ENCODE peak calls at places on chromosomes 3 and 15, in nine cellular contexts. One of them, this sample, is unnamed. For H3K4me1, the result is how much of the 10 kb centered on the place peaks cover.

GRCh38 chr3:17175187-17175839 is 290.6 kb downstream of the PLCL2 start:
- DNase-seq in body of pancreas: no peak
- DNase-seq in uterus: no peak
- DNase-seq in breast epithelium: no peak
- DNase-seq in Peyer's patch: no peak
- DNase-seq in sigmoid colon: no peak
- DNase-seq in A549: no peak
- DNase-seq in prostate gland: no peak
- DNase-seq in right lobe of liver: no peak
- DNase-seq in this sample: no peak

GRCh38 chr3:133943639-133944131 is 48.0 kb upstream of the RAB6B start:
- DNase-seq in right lobe of liver: no peak
- DNase-seq in Peyer's patch: no peak
- DNase-seq in sigmoid colon: peak
- DNase-seq in uterus: peak
- DNase-seq in breast epithelium: peak
- DNase-seq in body of pancreas: peak
- DNase-seq in A549: peak
- DNase-seq in prostate gland: peak
- DNase-seq in this sample: no peak

GRCh38 chr3:175980731-175981130 is 1121.6 kb downstream of the NAALADL2 start:
- DNase-seq in breast epithelium: no peak
- DNase-seq in A549: no peak
- DNase-seq in prostate gland: no peak
- DNase-seq in sigmoid colon: no peak
- DNase-seq in uterus: no peak
- DNase-seq in Peyer's patch: no peak
- DNase-seq in right lobe of liver: no peak
- DNase-seq in body of pancreas: no peak
- DNase-seq in this sample: no peak

GRCh38 chr3:11901286-11901875 is 54.7 kb upstream of the TAMM41 start:
- DNase-seq in A549: no peak
- DNase-seq in breast epithelium: no peak
- DNase-seq in right lobe of liver: no peak
- DNase-seq in uterus: no peak
- DNase-seq in Peyer's patch: no peak
- DNase-seq in body of pancreas: no peak
- DNase-seq in sigmoid colon: no peak
- DNase-seq in prostate gland: no peak
- DNase-seq in this sample: no peak

GRCh38 chr15:45148076-45149059 is 18.6 kb downstream of the DUOX1 start:
- DNase-seq in breast epithelium: no peak
- DNase-seq in right lobe of liver: no peak
- DNase-seq in Peyer's patch: no peak
- DNase-seq in uterus: no peak
- DNase-seq in prostate gland: no peak
- DNase-seq in A549: no peak
- DNase-seq in body of pancreas: no peak
- DNase-seq in sigmoid colon: no peak
- DNase-seq in this sample: no peak

GRCh38 chr15:98677345-98678059 is 29.2 kb downstream of the IGF1R start:
- DNase-seq in prostate gland: no peak
- DNase-seq in sigmoid colon: no peak
- DNase-seq in body of pancreas: no peak
- DNase-seq in right lobe of liver: no peak
- DNase-seq in breast epithelium: no peak
- DNase-seq in uterus: no peak
- DNase-seq in A549: no peak
- DNase-seq in Peyer's patch: no peak
- DNase-seq in this sample: no peak

GRCh38 chr3:14680115-14680514 is 5.2 kb downstream of the C3orf20 start:
- DNase-seq in body of pancreas: no peak
- DNase-seq in Peyer's patch: no peak
- DNase-seq in A549: no peak
- DNase-seq in uterus: no peak
- DNase-seq in prostate gland: no peak
- DNase-seq in right lobe of liver: no peak
- DNase-seq in sigmoid colon: no peak
- DNase-seq in breast epithelium: no peak
- DNase-seq in this sample: no peak

GRCh38 chr15:25251700-25252390 is 187.0 kb downstream of the UBE3A start:
- DNase-seq in prostate gland: no peak
- DNase-seq in breast epithelium: peak
- DNase-seq in uterus: peak
- DNase-seq in body of pancreas: no peak
- DNase-seq in sigmoid colon: peak
- DNase-seq in Peyer's patch: no peak
- DNase-seq in A549: no peak
- DNase-seq in right lobe of liver: peak
- DNase-seq in this sample: peak

GRCh38 chr3:55313701-55314100 is 173.4 kb downstream of the WNT5A start:
- DNase-seq in Peyer's patch: no peak
- DNase-seq in uterus: no peak
- DNase-seq in sigmoid colon: no peak
- DNase-seq in body of pancreas: no peak
- DNase-seq in breast epithelium: no peak
- DNase-seq in A549: no peak
- DNase-seq in prostate gland: no peak
- DNase-seq in right lobe of liver: no peak
- DNase-seq in this sample: no peak

GRCh38 chr3:130894130-130894872 is 417 bp downstream of the ATP2C1 start:
- DNase-seq in uterus: peak
- DNase-seq in Peyer's patch: peak
- DNase-seq in body of pancreas: peak
- DNase-seq in right lobe of liver: peak
- DNase-seq in prostate gland: peak
- DNase-seq in A549: peak
- DNase-seq in sigmoid colon: peak
- DNase-seq in breast epithelium: no peak
- DNase-seq in this sample: peak

GRCh38 chr3:13475871-13476590 is 4.1 kb upstream of the HDAC11 start:
- DNase-seq in uterus: no peak
- DNase-seq in A549: no peak
- DNase-seq in prostate gland: no peak
- DNase-seq in body of pancreas: no peak
- DNase-seq in sigmoid colon: no peak
- DNase-seq in right lobe of liver: no peak
- DNase-seq in breast epithelium: no peak
- DNase-seq in Peyer's patch: no peak
- DNase-seq in this sample: no peak

GRCh38 chr3:110381992-110382391 is 689.6 kb upstream of the NECTIN3 start:
- DNase-seq in sigmoid colon: no peak
- DNase-seq in uterus: no peak
- DNase-seq in A549: no peak
- DNase-seq in right lobe of liver: peak
- DNase-seq in prostate gland: no peak
- DNase-seq in breast epithelium: no peak
- DNase-seq in Peyer's patch: no peak
- DNase-seq in body of pancreas: no peak
- DNase-seq in this sample: no peak

GRCh38 chr3:64992462-64993285 is 304.9 kb upstream of the ADAMTS9 start:
- DNase-seq in Peyer's patch: no peak
- DNase-seq in A549: no peak
- DNase-seq in body of pancreas: peak
- DNase-seq in sigmoid colon: no peak
- DNase-seq in breast epithelium: no peak
- DNase-seq in uterus: no peak
- DNase-seq in prostate gland: no peak
- DNase-seq in right lobe of liver: no peak
- DNase-seq in this sample: no peak

GRCh38 chr15:47602124-47602523 is 115.2 kb upstream of the SEMA6D start:
- DNase-seq in sigmoid colon: no peak
- DNase-seq in A549: no peak
- DNase-seq in body of pancreas: no peak
- DNase-seq in uterus: no peak
- DNase-seq in prostate gland: no peak
- DNase-seq in right lobe of liver: no peak
- DNase-seq in breast epithelium: no peak
- DNase-seq in Peyer's patch: no peak
- DNase-seq in this sample: no peak

GRCh38 chr15:27039163-27039562 is 68.2 kb downstream of the GABRG3 start:
- DNase-seq in body of pancreas: no peak
- DNase-seq in breast epithelium: no peak
- DNase-seq in uterus: no peak
- DNase-seq in right lobe of liver: no peak
- DNase-seq in sigmoid colon: no peak
- DNase-seq in Peyer's patch: no peak
- DNase-seq in prostate gland: no peak
- DNase-seq in A549: no peak
- DNase-seq in this sample: no peak

GRCh38 chr3:4595709-4596108 is 102.6 kb downstream of the ITPR1 start:
- DNase-seq in sigmoid colon: no peak
- DNase-seq in A549: no peak
- DNase-seq in prostate gland: no peak
- DNase-seq in breast epithelium: no peak
- DNase-seq in uterus: no peak
- DNase-seq in Peyer's patch: no peak
- DNase-seq in right lobe of liver: no peak
- DNase-seq in body of pancreas: no peak
- DNase-seq in this sample: no peak

GRCh38 chr15:77115179-77115578 is 44.3 kb upstream of the TSPAN3 start:
- DNase-seq in prostate gland: no peak
- DNase-seq in A549: no peak
- DNase-seq in uterus: no peak
- DNase-seq in right lobe of liver: no peak
- DNase-seq in sigmoid colon: no peak
- DNase-seq in breast epithelium: no peak
- DNase-seq in Peyer's patch: no peak
- DNase-seq in body of pancreas: no peak
- DNase-seq in this sample: no peak

GRCh38 chr3:62169871-62170660 is 203.3 kb downstream of the FEZF2 start:
- DNase-seq in Peyer's patch: no peak
- DNase-seq in sigmoid colon: no peak
- DNase-seq in breast epithelium: no peak
- DNase-seq in right lobe of liver: no peak
- DNase-seq in uterus: no peak
- DNase-seq in A549: no peak
- DNase-seq in prostate gland: no peak
- DNase-seq in body of pancreas: no peak
- DNase-seq in this sample: no peak

GRCh38 chr3:194315088-194315964 is 35.8 kb downstream of the CPN2 start:
- DNase-seq in A549: peak
- DNase-seq in Peyer's patch: peak
- DNase-seq in sigmoid colon: peak
- DNase-seq in prostate gland: peak
- DNase-seq in right lobe of liver: peak
- DNase-seq in uterus: peak
- DNase-seq in body of pancreas: peak
- DNase-seq in breast epithelium: peak
- DNase-seq in this sample: peak
- TF ChIP-seq POLR2A in A549: no peak
- TF ChIP-seq POLR2A in Peyer's patch: no peak
- TF ChIP-seq POLR2A in sigmoid colon: no peak
- TF ChIP-seq POLR2A in prostate gland: peak
- TF ChIP-seq POLR2A in right lobe of liver: peak
- TF ChIP-seq POLR2A in uterus: peak
- TF ChIP-seq POLR2A in body of pancreas: peak
- TF ChIP-seq POLR2A in breast epithelium: no peak
- TF ChIP-seq POLR2A in this sample: no peak

DNA sequence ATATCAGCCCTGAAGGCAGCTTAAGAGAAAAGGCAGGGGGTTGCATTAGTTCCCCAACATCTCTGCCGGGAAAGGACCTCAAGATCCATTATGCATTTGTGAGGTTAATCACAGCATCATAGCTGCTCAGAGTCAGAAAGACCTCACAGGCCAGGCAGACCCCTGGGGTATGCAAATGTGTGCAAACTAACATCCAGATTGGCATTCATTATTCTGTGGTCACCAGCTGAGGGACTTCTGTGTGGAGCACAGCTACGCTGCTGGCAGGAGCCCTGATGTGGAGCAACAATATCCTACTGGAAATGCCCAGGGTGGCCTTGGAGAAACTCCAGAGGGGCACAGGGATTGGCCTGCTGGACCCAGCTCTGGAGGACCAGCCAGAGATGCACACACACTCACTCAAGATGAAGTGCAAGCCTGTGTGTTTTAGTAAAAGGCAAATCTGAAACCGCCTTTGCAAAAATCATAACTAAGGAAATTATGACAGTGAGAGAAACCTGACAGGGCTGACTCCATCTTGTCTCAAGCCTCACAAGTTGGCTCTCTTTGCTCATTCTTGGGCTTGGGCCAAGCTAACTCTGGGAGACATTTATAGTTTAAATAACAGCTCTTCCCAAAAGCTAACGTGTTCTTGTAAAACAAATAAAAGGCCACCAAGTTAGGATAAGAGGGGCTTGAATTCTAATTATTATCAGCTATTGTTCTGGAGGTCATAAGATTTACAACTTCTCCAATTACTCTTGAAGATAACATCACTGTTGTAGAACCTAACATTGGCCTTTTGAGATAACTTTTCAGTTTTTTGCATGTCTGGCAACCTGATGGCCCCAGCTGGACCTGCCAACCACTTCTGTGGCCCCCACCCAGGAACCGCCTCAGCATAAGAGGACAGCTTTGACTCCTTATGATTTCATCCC is 257.1 kb downstream of the UACA start:
- DNase-seq in uterus: no peak
- DNase-seq in body of pancreas: no peak
- DNase-seq in prostate gland: peak
- DNase-seq in right lobe of liver: no peak
- DNase-seq in sigmoid colon: no peak
- DNase-seq in breast epithelium: no peak
- DNase-seq in Peyer's patch: no peak
- DNase-seq in A549: no peak
- DNase-seq in this sample: no peak
- H3K4me1 ChIP-seq in uterus: under half
- H3K4me1 ChIP-seq in body of pancreas: under half
- H3K4me1 ChIP-seq in prostate gland: under half
- H3K4me1 ChIP-seq in right lobe of liver: under half
- H3K4me1 ChIP-seq in sigmoid colon: under half
- H3K4me1 ChIP-seq in breast epithelium: under half
- H3K4me1 ChIP-seq in Peyer's patch: under half
- H3K4me1 ChIP-seq in A549: half or more
- H3K4me1 ChIP-seq in this sample: under half

GRCh38 chr3:195876297-195877031 is 31.9 kb downstream of the TNK2 start:
- DNase-seq in breast epithelium: no peak
- DNase-seq in body of pancreas: no peak
- DNase-seq in prostate gland: no peak
- DNase-seq in right lobe of liver: no peak
- DNase-seq in uterus: no peak
- DNase-seq in A549: peak
- DNase-seq in sigmoid colon: no peak
- DNase-seq in Peyer's patch: no peak
- DNase-seq in this sample: peak
- TF ChIP-seq POLR2A in breast epithelium: no peak
- TF ChIP-seq POLR2A in body of pancreas: no peak
- TF ChIP-seq POLR2A in prostate gland: peak
- TF ChIP-seq POLR2A in right lobe of liver: no peak
- TF ChIP-seq POLR2A in uterus: no peak
- TF ChIP-seq POLR2A in A549: no peak
- TF ChIP-seq POLR2A in sigmoid colon: no peak
- TF ChIP-seq POLR2A in Peyer's patch: no peak
- TF ChIP-seq POLR2A in this sample: peak

DNA sequence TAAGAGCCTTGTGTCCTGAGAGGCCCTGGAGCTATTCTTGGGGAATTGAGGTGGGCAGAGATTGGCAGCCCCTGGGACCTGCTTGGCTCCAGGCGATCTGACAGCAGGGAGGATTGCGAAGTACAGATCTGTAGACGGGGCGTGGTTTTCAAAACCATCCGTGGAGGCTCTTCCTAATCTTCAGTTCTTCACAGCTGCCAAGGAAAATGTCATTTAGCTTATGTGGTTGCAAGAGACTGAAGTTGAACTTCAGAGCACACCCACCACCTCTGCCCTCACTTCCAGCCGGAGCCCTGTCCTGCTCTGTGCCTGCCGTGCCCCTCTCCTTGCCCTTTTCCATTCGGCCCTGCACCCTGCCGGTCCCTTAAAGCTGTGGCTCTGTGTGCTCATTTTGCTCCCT is 12.9 kb downstream of the NISCH start:
- DNase-seq in prostate gland: no peak
- DNase-seq in uterus: no peak
- DNase-seq in A549: no peak
- DNase-seq in body of pancreas: no peak
- DNase-seq in Peyer's patch: no peak
- DNase-seq in breast epithelium: no peak
- DNase-seq in right lobe of liver: no peak
- DNase-seq in sigmoid colon: no peak
- DNase-seq in this sample: no peak
- H3K4me1 ChIP-seq in prostate gland: under half
- H3K4me1 ChIP-seq in uterus: under half
- H3K4me1 ChIP-seq in A549: under half
- H3K4me1 ChIP-seq in body of pancreas: under half
- H3K4me1 ChIP-seq in Peyer's patch: under half
- H3K4me1 ChIP-seq in breast epithelium: under half
- H3K4me1 ChIP-seq in right lobe of liver: under half
- H3K4me1 ChIP-seq in sigmoid colon: under half
- H3K4me1 ChIP-seq in this sample: under half